ENCODE peak calls at places on chromosomes 16 and 17, in nine cellular contexts. One of them, this sample, is unnamed.

GRCh38 chr17:78442648-78443128 is 64.2 kb downstream of the PGS1 start:
- DNase-seq in cardiac muscle cell: peak
- DNase-seq in nucleus accumbens: no peak
- DNase-seq in transverse colon: peak
- DNase-seq in non-pigmented ciliary epithelial cell: no peak
- DNase-seq in left kidney: peak
- DNase-seq in NCI-H69: no peak
- DNase-seq in HFFc6: no peak
- DNase-seq in prostate gland: no peak
- DNase-seq in this sample: no peak

GRCh38 chr17:83080641-83081560 is 1.5 kb downstream of the METRNL start:
- DNase-seq in prostate gland: no peak
- DNase-seq in cardiac muscle cell: peak
- DNase-seq in left kidney: peak
- DNase-seq in NCI-H69: no peak
- DNase-seq in HFFc6: no peak
- DNase-seq in non-pigmented ciliary epithelial cell: no peak
- DNase-seq in nucleus accumbens: no peak
- DNase-seq in transverse colon: peak
- DNase-seq in this sample: no peak

GRCh38 chr17:2084129-2084765 is 29.3 kb downstream of the HIC1 start:
- DNase-seq in nucleus accumbens: no peak
- DNase-seq in transverse colon: peak
- DNase-seq in HFFc6: peak
- DNase-seq in non-pigmented ciliary epithelial cell: no peak
- DNase-seq in NCI-H69: peak
- DNase-seq in prostate gland: no peak
- DNase-seq in cardiac muscle cell: peak
- DNase-seq in left kidney: no peak
- DNase-seq in this sample: peak

GRCh38 chr17:56602292-56603130 is 9.0 kb downstream of the NOG start:
- DNase-seq in transverse colon: no peak
- DNase-seq in prostate gland: no peak
- DNase-seq in cardiac muscle cell: no peak
- DNase-seq in HFFc6: no peak
- DNase-seq in nucleus accumbens: no peak
- DNase-seq in NCI-H69: no peak
- DNase-seq in left kidney: no peak
- DNase-seq in non-pigmented ciliary epithelial cell: no peak
- DNase-seq in this sample: no peak

GRCh38 chr16:87582221-87582965 is 19.9 kb upstream of the JPH3 start:
- DNase-seq in HFFc6: peak
- DNase-seq in cardiac muscle cell: peak
- DNase-seq in NCI-H69: no peak
- DNase-seq in transverse colon: peak
- DNase-seq in prostate gland: no peak
- DNase-seq in nucleus accumbens: peak
- DNase-seq in left kidney: peak
- DNase-seq in non-pigmented ciliary epithelial cell: no peak
- DNase-seq in this sample: no peak

GRCh38 chr16:48904333-48904732 is 294.4 kb upstream of the N4BP1 start:
- DNase-seq in transverse colon: no peak
- DNase-seq in nucleus accumbens: no peak
- DNase-seq in non-pigmented ciliary epithelial cell: no peak
- DNase-seq in cardiac muscle cell: no peak
- DNase-seq in prostate gland: no peak
- DNase-seq in NCI-H69: no peak
- DNase-seq in left kidney: no peak
- DNase-seq in HFFc6: no peak
- DNase-seq in this sample: no peak

GRCh38 chr16:12678983-12679382 is 124.7 kb downstream of the CPPED1 start:
- DNase-seq in transverse colon: no peak
- DNase-seq in left kidney: no peak
- DNase-seq in HFFc6: no peak
- DNase-seq in prostate gland: no peak
- DNase-seq in cardiac muscle cell: no peak
- DNase-seq in nucleus accumbens: no peak
- DNase-seq in NCI-H69: no peak
- DNase-seq in non-pigmented ciliary epithelial cell: no peak
- DNase-seq in this sample: no peak

GRCh38 chr17:78401891-78402290 is 23.4 kb downstream of the PGS1 start:
- DNase-seq in transverse colon: no peak
- DNase-seq in left kidney: no peak
- DNase-seq in HFFc6: no peak
- DNase-seq in NCI-H69: no peak
- DNase-seq in cardiac muscle cell: no peak
- DNase-seq in non-pigmented ciliary epithelial cell: no peak
- DNase-seq in nucleus accumbens: no peak
- DNase-seq in prostate gland: no peak
- DNase-seq in this sample: no peak

GRCh38 chr16:59754854-59755253 is 1020.7 kb upstream of the GOT2 start:
- DNase-seq in HFFc6: no peak
- DNase-seq in cardiac muscle cell: no peak
- DNase-seq in nucleus accumbens: no peak
- DNase-seq in transverse colon: no peak
- DNase-seq in left kidney: no peak
- DNase-seq in prostate gland: no peak
- DNase-seq in non-pigmented ciliary epithelial cell: no peak
- DNase-seq in NCI-H69: no peak
- DNase-seq in this sample: no peak

GRCh38 chr17:40350410-40351184 is 13.9 kb downstream of the GJD3 start:
- DNase-seq in nucleus accumbens: no peak
- DNase-seq in cardiac muscle cell: no peak
- DNase-seq in prostate gland: no peak
- DNase-seq in HFFc6: no peak
- DNase-seq in transverse colon: no peak
- DNase-seq in left kidney: peak
- DNase-seq in NCI-H69: peak
- DNase-seq in non-pigmented ciliary epithelial cell: no peak
- DNase-seq in this sample: no peak

GRCh38 chr16:30971298-30971697 is 13.7 kb upstream of the HSD3B7 start:
- DNase-seq in nucleus accumbens: no peak
- DNase-seq in transverse colon: no peak
- DNase-seq in left kidney: no peak
- DNase-seq in prostate gland: no peak
- DNase-seq in HFFc6: no peak
- DNase-seq in cardiac muscle cell: no peak
- DNase-seq in NCI-H69: no peak
- DNase-seq in non-pigmented ciliary epithelial cell: no peak
- DNase-seq in this sample: no peak

GRCh38 chr17:35345926-35346771 is 27.3 kb downstream of the SLFN11 start:
- DNase-seq in non-pigmented ciliary epithelial cell: no peak
- DNase-seq in prostate gland: peak
- DNase-seq in cardiac muscle cell: peak
- DNase-seq in NCI-H69: peak
- DNase-seq in nucleus accumbens: peak
- DNase-seq in transverse colon: peak
- DNase-seq in HFFc6: peak
- DNase-seq in left kidney: peak
- DNase-seq in this sample: no peak

GRCh38 chr16:531494-532125 is 4.1 kb downstream of the CAPN15 start:
- DNase-seq in nucleus accumbens: no peak
- DNase-seq in prostate gland: no peak
- DNase-seq in NCI-H69: no peak
- DNase-seq in left kidney: no peak
- DNase-seq in transverse colon: no peak
- DNase-seq in non-pigmented ciliary epithelial cell: no peak
- DNase-seq in cardiac muscle cell: no peak
- DNase-seq in HFFc6: no peak
- DNase-seq in this sample: no peak

GRCh38 chr16:68374251-68374805 is 63.5 kb downstream of the PRMT7 start:
- DNase-seq in left kidney: no peak
- DNase-seq in prostate gland: no peak
- DNase-seq in nucleus accumbens: no peak
- DNase-seq in cardiac muscle cell: no peak
- DNase-seq in HFFc6: no peak
- DNase-seq in non-pigmented ciliary epithelial cell: no peak
- DNase-seq in transverse colon: no peak
- DNase-seq in NCI-H69: no peak
- DNase-seq in this sample: no peak

GRCh38 chr17:48825446-48826381 is 5.1 kb upstream of the CALCOCO2 start:
- DNase-seq in prostate gland: no peak
- DNase-seq in cardiac muscle cell: no peak
- DNase-seq in NCI-H69: no peak
- DNase-seq in non-pigmented ciliary epithelial cell: no peak
- DNase-seq in transverse colon: no peak
- DNase-seq in nucleus accumbens: no peak
- DNase-seq in left kidney: no peak
- DNase-seq in HFFc6: peak
- DNase-seq in this sample: no peak

GRCh38 chr17:28726396-28726911 is 421 bp upstream of the TLCD1 start:
- DNase-seq in non-pigmented ciliary epithelial cell: no peak
- DNase-seq in prostate gland: peak
- DNase-seq in NCI-H69: peak
- DNase-seq in HFFc6: peak
- DNase-seq in left kidney: peak
- DNase-seq in transverse colon: peak
- DNase-seq in cardiac muscle cell: peak
- DNase-seq in nucleus accumbens: no peak
- DNase-seq in this sample: peak

GRCh38 chr17:62130739-62131138 is 65.7 kb upstream of the MED13 start:
- DNase-seq in prostate gland: no peak
- DNase-seq in NCI-H69: no peak
- DNase-seq in left kidney: no peak
- DNase-seq in cardiac muscle cell: no peak
- DNase-seq in transverse colon: no peak
- DNase-seq in HFFc6: no peak
- DNase-seq in non-pigmented ciliary epithelial cell: no peak
- DNase-seq in nucleus accumbens: no peak
- DNase-seq in this sample: no peak

GRCh38 chr17:35981908-35982330 is 622 bp upstream of the CCL16 start:
- DNase-seq in transverse colon: peak
- DNase-seq in left kidney: no peak
- DNase-seq in non-pigmented ciliary epithelial cell: no peak
- DNase-seq in cardiac muscle cell: no peak
- DNase-seq in NCI-H69: no peak
- DNase-seq in HFFc6: no peak
- DNase-seq in nucleus accumbens: no peak
- DNase-seq in prostate gland: no peak
- DNase-seq in this sample: no peak

GRCh38 chr17:28747046-28747691 is 3.4 kb downstream of the TRAF4 start:
- DNase-seq in left kidney: peak
- DNase-seq in cardiac muscle cell: no peak
- DNase-seq in non-pigmented ciliary epithelial cell: no peak
- DNase-seq in nucleus accumbens: peak
- DNase-seq in NCI-H69: peak
- DNase-seq in HFFc6: no peak
- DNase-seq in prostate gland: peak
- DNase-seq in transverse colon: peak
- DNase-seq in this sample: no peak

GRCh38 chr16:35192993-35193392 is 1733.6 kb downstream of the TP53TG3F start:
- DNase-seq in NCI-H69: no peak
- DNase-seq in non-pigmented ciliary epithelial cell: no peak
- DNase-seq in transverse colon: no peak
- DNase-seq in HFFc6: no peak
- DNase-seq in cardiac muscle cell: no peak
- DNase-seq in left kidney: no peak
- DNase-seq in nucleus accumbens: no peak
- DNase-seq in prostate gland: no peak
- DNase-seq in this sample: no peak

GRCh38 chr17:3894927-3895343 is 2.1 kb upstream of the CAMKK1 start:
- DNase-seq in NCI-H69: peak
- DNase-seq in nucleus accumbens: no peak
- DNase-seq in HFFc6: peak
- DNase-seq in transverse colon: peak
- DNase-seq in left kidney: peak
- DNase-seq in prostate gland: peak
- DNase-seq in cardiac muscle cell: peak
- DNase-seq in non-pigmented ciliary epithelial cell: no peak
- DNase-seq in this sample: peak

GRCh38 chr17:2347805-2348685 is 10.7 kb downstream of the SGSM2 start:
- DNase-seq in nucleus accumbens: peak
- DNase-seq in left kidney: peak
- DNase-seq in cardiac muscle cell: peak
- DNase-seq in transverse colon: peak
- DNase-seq in prostate gland: peak
- DNase-seq in HFFc6: peak
- DNase-seq in NCI-H69: peak
- DNase-seq in non-pigmented ciliary epithelial cell: peak
- DNase-seq in this sample: peak

GRCh38 chr16:27748868-27749546 is 199.1 kb downstream of the KATNIP start:
- DNase-seq in non-pigmented ciliary epithelial cell: peak
- DNase-seq in NCI-H69: peak
- DNase-seq in prostate gland: peak
- DNase-seq in HFFc6: peak
- DNase-seq in nucleus accumbens: peak
- DNase-seq in cardiac muscle cell: peak
- DNase-seq in left kidney: peak
- DNase-seq in transverse colon: peak
- DNase-seq in this sample: peak

GRCh38 chr17:57874434-57875108 is 24.7 kb upstream of the MRPS23 start:
- DNase-seq in transverse colon: peak
- DNase-seq in prostate gland: no peak
- DNase-seq in cardiac muscle cell: peak
- DNase-seq in nucleus accumbens: peak
- DNase-seq in non-pigmented ciliary epithelial cell: peak
- DNase-seq in HFFc6: peak
- DNase-seq in NCI-H69: peak
- DNase-seq in left kidney: peak
- DNase-seq in this sample: no peak

GRCh38 chr17:61545335-61545938 is 45.6 kb downstream of the NACA2 start:
- DNase-seq in nucleus accumbens: no peak
- DNase-seq in left kidney: no peak
- DNase-seq in HFFc6: no peak
- DNase-seq in NCI-H69: no peak
- DNase-seq in non-pigmented ciliary epithelial cell: no peak
- DNase-seq in transverse colon: no peak
- DNase-seq in prostate gland: no peak
- DNase-seq in cardiac muscle cell: no peak
- DNase-seq in this sample: no peak

GRCh38 chr16:68069511-68070248 is 15.5 kb upstream of the NFATC3 start:
- DNase-seq in non-pigmented ciliary epithelial cell: no peak
- DNase-seq in left kidney: peak
- DNase-seq in transverse colon: peak
- DNase-seq in HFFc6: no peak
- DNase-seq in prostate gland: no peak
- DNase-seq in nucleus accumbens: no peak
- DNase-seq in NCI-H69: peak
- DNase-seq in cardiac muscle cell: no peak
- DNase-seq in this sample: no peak

GRCh38 chr17:79034931-79035485 is 11.0 kb downstream of the C1QTNF1 start:
- DNase-seq in transverse colon: no peak
- DNase-seq in left kidney: no peak
- DNase-seq in HFFc6: no peak
- DNase-seq in prostate gland: no peak
- DNase-seq in cardiac muscle cell: no peak
- DNase-seq in non-pigmented ciliary epithelial cell: no peak
- DNase-seq in NCI-H69: peak
- DNase-seq in nucleus accumbens: no peak
- DNase-seq in this sample: no peak

GRCh38 chr17:7560172-7561027 is 1.3 kb upstream of the SENP3 start:
- DNase-seq in NCI-H69: peak
- DNase-seq in HFFc6: no peak
- DNase-seq in transverse colon: peak
- DNase-seq in non-pigmented ciliary epithelial cell: no peak
- DNase-seq in left kidney: peak
- DNase-seq in nucleus accumbens: peak
- DNase-seq in prostate gland: peak
- DNase-seq in cardiac muscle cell: peak
- DNase-seq in this sample: peak

GRCh38 chr17:17514993-17515920 is 19.1 kb upstream of the RASD1 start:
- DNase-seq in non-pigmented ciliary epithelial cell: peak
- DNase-seq in left kidney: peak
- DNase-seq in HFFc6: peak
- DNase-seq in nucleus accumbens: no peak
- DNase-seq in cardiac muscle cell: peak
- DNase-seq in NCI-H69: no peak
- DNase-seq in prostate gland: no peak
- DNase-seq in transverse colon: no peak
- DNase-seq in this sample: no peak

GRCh38 chr16:61391835-61392234 is 644.4 kb downstream of the CDH8 start:
- DNase-seq in NCI-H69: no peak
- DNase-seq in non-pigmented ciliary epithelial cell: no peak
- DNase-seq in HFFc6: no peak
- DNase-seq in left kidney: no peak
- DNase-seq in nucleus accumbens: no peak
- DNase-seq in prostate gland: no peak
- DNase-seq in cardiac muscle cell: no peak
- DNase-seq in transverse colon: no peak
- DNase-seq in this sample: no peak